ENCODE peak calls at places on chromosomes 1 and 21, in six cellular contexts. Z, Q, I, N, X and E are unnamed samples.

GRCh38 chr1:89310505-89310904 is 37.8 kb upstream of the GBP5 start:
- DNase-seq in Z (no peak), Q (no peak), I (no peak), N (peak), X (no peak), E (no peak)

GRCh38 chr1:67749844-67750689 is 65.1 kb downstream of the GADD45A start:
- DNase-seq in Z (no peak), Q (peak), I (no peak), N (peak), X (no peak), E (no peak)

GRCh38 chr21:44815852-44816628 is 1.8 kb downstream of the SUMO3 start:
- DNase-seq in Z (no peak), Q (no peak), I (peak), N (no peak), X (no peak), E (no peak)

GRCh38 chr1:15592285-15592684 is 7.4 kb upstream of the AGMAT start:
- DNase-seq in Z (no peak), Q (no peak), I (no peak), N (no peak), X (no peak), E (no peak)

GRCh38 chr1:37765937-37766664 is 1.2 kb upstream of the EPHA10 start:
- DNase-seq in Z (peak), Q (no peak), I (peak), N (no peak), X (peak), E (no peak)

GRCh38 chr1:216466162-216466801 is 43.0 kb upstream of the USH2A start:
- DNase-seq in Z (no peak), Q (no peak), I (no peak), N (no peak), X (no peak), E (no peak)

GRCh38 chr1:119141020-119141424 is 569 bp upstream of the WARS2 start:
- DNase-seq in Z (peak), Q (no peak), I (peak), N (peak), X (peak), E (no peak)

GRCh38 chr21:45393021-45393420 is 11.9 kb upstream of the COL18A1 start:
- DNase-seq in Z (no peak), Q (no peak), I (peak), N (no peak), X (no peak), E (no peak)

GRCh38 chr1:85151446-85151845 is 49.4 kb downstream of the SYDE2 start:
- DNase-seq in Z (no peak), Q (no peak), I (no peak), N (no peak), X (no peak), E (no peak)

GRCh38 chr1:53495608-53496345 is 36.6 kb downstream of the DMRTB1 start:
- DNase-seq in Z (no peak), Q (no peak), I (no peak), N (no peak), X (no peak), E (no peak)

GRCh38 chr1:89607156-89607555 is 25.8 kb upstream of the LRRC8C start:
- DNase-seq in Z (no peak), Q (no peak), I (no peak), N (no peak), X (no peak), E (no peak)

GRCh38 chr1:33061827-33062226 is 19.1 kb upstream of the AZIN2 start:
- DNase-seq in Z (no peak), Q (no peak), I (no peak), N (no peak), X (no peak), E (no peak)

GRCh38 chr1:246815693-246816270 is 91.6 kb downstream of the SCCPDH start:
- DNase-seq in Z (no peak), Q (peak), I (no peak), N (no peak), X (no peak), E (no peak)

DNA sequence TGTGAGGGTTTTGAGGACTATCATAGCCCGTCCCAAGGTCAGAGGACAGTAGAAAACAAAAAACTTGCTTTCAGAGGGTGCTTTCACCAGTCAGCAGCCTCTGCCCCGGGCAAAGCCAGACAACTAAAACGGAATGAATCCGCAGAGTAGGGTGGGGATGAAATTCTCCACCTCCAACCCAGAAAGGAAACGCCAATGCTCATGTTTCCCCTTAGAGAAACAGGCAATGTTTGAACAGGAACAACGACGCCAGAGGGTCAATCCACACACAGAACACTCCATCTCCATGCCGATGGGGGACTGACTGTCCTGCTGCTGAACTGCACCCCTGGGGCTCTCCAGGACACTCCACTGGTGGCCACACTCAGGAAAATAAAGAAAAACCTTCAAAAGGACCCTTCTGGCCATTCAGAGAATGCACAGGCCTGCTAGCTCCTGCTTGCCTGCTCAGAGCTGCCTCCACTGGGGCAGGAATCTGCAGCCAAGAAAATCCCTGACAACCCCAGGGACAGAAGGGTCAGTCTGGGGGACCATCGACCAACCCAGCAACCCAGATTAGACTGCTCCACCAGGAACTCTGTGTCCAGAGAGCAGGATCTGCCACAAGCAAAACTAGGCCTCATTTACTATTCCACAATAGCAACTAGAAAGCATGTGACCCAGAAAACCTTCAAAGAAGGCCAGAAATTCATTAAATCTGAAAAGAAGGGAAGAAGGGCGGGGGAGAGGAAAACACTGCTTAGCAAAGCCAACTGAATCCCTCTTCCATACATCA is 116.0 kb downstream of the TOMM20 start:
- DNase-seq in Z (no peak), Q (no peak), I (no peak), N (no peak), X (no peak), E (no peak)
- TF ChIP-seq CTCF in Z (no peak), Q (no peak), I (no peak), N (no peak), X (no peak), E (no peak)

DNA sequence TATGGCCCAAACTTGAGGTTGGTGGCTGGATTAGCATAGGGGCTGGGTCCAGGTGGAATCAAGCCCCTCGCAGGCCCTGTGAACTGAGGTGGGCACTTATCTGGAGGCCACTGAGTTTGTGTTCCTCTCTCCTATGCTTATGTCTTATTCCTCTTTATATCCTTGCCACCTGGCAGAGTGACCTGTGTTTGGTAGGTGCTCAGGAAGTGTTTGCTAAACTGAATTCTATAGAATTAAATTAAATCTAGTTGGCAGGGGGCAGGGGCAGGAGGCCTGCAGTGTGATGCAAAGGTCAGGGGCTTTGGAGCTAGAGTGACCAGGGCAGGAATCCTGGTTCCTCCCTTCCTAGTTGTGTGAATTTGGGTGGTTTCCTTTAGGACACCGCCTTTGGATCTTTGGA is 1.1 kb upstream of the TMEM9 start:
- DNase-seq in Z (no peak), Q (no peak), I (no peak), N (no peak), X (no peak), E (no peak)
- TF ChIP-seq CTCF in Z (no peak), Q (no peak), I (no peak), N (no peak), X (no peak), E (no peak)

DNA sequence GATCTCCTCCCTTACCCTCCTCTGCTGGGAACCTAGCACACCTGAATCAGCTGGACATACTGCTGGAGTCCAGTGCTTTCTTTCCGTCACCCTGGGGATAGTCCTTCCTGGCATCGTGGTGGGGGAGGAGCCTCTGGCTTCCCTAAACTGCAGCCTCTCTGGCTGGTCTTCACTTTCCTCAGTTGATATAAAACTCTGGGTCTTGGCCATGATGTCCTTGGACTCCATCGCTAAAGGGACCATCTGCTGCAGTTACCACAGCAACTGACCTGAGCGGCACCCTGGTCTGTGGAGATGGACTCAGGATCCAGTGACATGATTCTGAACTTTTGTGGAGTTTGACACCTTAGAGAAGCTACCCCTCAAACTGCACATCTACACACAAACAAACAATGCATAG is 22.8 kb downstream of the PARS2 start:
- DNase-seq in Z (no peak), Q (no peak), I (no peak), N (no peak), X (no peak), E (no peak)
- TF ChIP-seq CTCF in Z (no peak), Q (no peak), I (no peak), N (no peak), X (no peak), E (no peak)

GRCh38 chr21:43315244-43316137 is 111.4 kb downstream of the SIK1 start:
- DNase-seq in Z (peak), Q (no peak), I (peak), N (no peak), X (no peak), E (no peak)
- TF ChIP-seq CTCF in Z (peak), Q (peak), I (no peak), N (no peak), X (no peak), E (no peak)

DNA sequence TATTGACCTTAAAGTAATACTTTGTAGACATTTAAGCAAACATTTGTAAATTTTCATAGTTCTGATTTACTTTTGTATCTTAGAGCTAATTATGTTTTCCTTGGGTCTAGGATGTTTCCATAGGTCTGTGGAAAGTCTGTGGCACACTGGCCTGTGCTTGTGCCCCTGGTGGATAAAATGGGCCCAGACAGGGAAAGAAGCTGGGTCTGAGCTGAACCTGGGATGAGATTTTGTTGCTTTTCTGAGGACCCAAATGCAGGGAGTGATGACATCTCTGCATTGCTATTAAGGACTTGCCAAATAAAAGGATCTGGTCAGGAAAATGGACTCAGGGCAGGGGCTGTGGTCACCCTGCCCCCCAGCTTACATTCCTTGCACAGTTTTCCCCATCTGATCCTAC is 41.8 kb downstream of the C1orf21 start:
- DNase-seq in Z (no peak), Q (no peak), I (no peak), N (no peak), X (no peak), E (no peak)
- TF ChIP-seq CTCF in Z (no peak), Q (no peak), I (no peak), N (no peak), X (no peak), E (no peak)

GRCh38 chr21:38352536-38353219 is 95.9 kb downstream of the KCNJ15 start:
- DNase-seq in Z (no peak), Q (peak), I (peak), N (peak), X (peak), E (peak)
- TF ChIP-seq CTCF in Z (peak), Q (peak), I (peak), N (peak), X (peak), E (peak)

DNA sequence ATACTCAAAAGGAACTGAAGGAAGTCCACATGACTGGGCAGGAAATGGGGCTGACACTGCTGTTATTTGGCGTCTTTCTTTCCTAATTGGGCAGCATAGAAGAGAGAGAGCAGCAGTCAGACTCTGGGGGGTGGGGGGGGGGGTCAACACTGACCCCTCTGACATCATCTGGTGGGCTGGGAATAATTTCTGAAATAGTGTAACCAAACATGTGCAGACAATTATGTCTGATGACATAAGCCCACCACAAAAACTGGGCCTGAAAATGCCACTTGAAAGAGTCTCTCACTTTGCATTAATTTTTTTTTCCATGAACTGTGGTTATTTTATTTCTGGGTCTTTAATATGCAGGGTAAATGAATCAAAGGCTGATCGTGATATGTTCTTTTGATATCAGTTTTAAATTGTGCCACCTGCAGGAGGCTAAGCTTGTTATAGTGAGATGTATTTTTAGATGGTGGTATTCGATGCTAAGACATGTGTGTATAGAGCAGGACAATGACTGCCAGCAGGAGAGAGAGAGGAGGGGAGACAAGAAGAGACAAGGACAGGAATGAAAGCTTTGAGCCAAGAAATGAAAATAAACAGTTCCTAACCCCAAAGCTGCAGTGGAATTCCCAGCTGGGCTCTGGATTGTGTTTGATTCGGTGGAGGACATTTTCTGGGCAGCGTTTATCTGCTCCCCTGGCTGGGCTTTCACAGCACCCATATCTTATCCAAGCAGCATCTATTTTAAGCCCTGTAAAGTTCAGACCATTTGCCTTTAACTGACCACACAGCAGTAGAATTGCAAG is 264.7 kb downstream of the PBX1 start:
- DNase-seq in Z (no peak), Q (peak), I (no peak), N (peak), X (no peak), E (peak)
- TF ChIP-seq CTCF in Z (no peak), Q (peak), I (no peak), N (no peak), X (no peak), E (no peak)